ENCODE peak calls at places on chromosomes 2 and 18, in five cellular contexts. One of them, this sample, is unnamed.

GRCh38 chr2:45329045-45329677 is 281.9 kb downstream of the SRBD1 start:
- DNase-seq in HepG2: peak; percentile 67
- DNase-seq in K562: peak; percentile 12
- DNase-seq in A549: peak; percentile 23
- DNase-seq in GM12878: no peak
- DNase-seq in this sample: no peak

GRCh38 chr2:153077311-153077710 is 358.9 kb downstream of the ARL6IP6 start:
- DNase-seq in HepG2: no peak
- DNase-seq in A549: no peak
- DNase-seq in GM12878: no peak
- DNase-seq in K562: no peak
- DNase-seq in this sample: no peak

GRCh38 chr18:57075716-57076400 is 71.0 kb upstream of the BOD1L2 start:
- DNase-seq in K562: no peak
- DNase-seq in A549: no peak
- DNase-seq in GM12878: no peak
- DNase-seq in HepG2: no peak
- DNase-seq in this sample: peak; percentile 35

GRCh38 chr2:205357732-205358131 is 324.6 kb upstream of the NRP2 start:
- DNase-seq in GM12878: no peak
- DNase-seq in A549: no peak
- DNase-seq in HepG2: no peak
- DNase-seq in K562: no peak
- DNase-seq in this sample: peak; percentile 50

GRCh38 chr2:197372582-197372981 is 62.0 kb upstream of the ANKRD44 start:
- DNase-seq in GM12878: no peak
- DNase-seq in K562: no peak
- DNase-seq in HepG2: no peak
- DNase-seq in A549: no peak
- DNase-seq in this sample: no peak

GRCh38 chr2:238262496-238263122 is 22.8 kb upstream of the HES6 start:
- DNase-seq in GM12878: no peak
- DNase-seq in K562: no peak
- DNase-seq in A549: no peak
- DNase-seq in HepG2: no peak
- DNase-seq in this sample: no peak

GRCh38 chr18:78080761-78081160 is 831.1 kb downstream of the GALR1 start:
- DNase-seq in K562: no peak
- DNase-seq in HepG2: no peak
- DNase-seq in GM12878: no peak
- DNase-seq in A549: no peak
- DNase-seq in this sample: no peak

GRCh38 chr2:62760555-62760954 is 55.0 kb downstream of the EHBP1 start:
- DNase-seq in A549: no peak
- DNase-seq in K562: no peak
- DNase-seq in HepG2: no peak
- DNase-seq in GM12878: no peak
- DNase-seq in this sample: no peak

GRCh38 chr18:11177382-11177781 is 28.0 kb upstream of the PIEZO2 start:
- DNase-seq in A549: no peak
- DNase-seq in GM12878: no peak
- DNase-seq in HepG2: peak; percentile 49
- DNase-seq in K562: no peak
- DNase-seq in this sample: no peak

GRCh38 chr2:6748399-6748798 is 117.3 kb downstream of the CMPK2 start:
- DNase-seq in A549: no peak
- DNase-seq in GM12878: no peak
- DNase-seq in K562: no peak
- DNase-seq in HepG2: no peak
- DNase-seq in this sample: no peak

GRCh38 chr2:41791523-41791922 is 256.3 kb upstream of the PKDCC start:
- DNase-seq in HepG2: peak; percentile 20
- DNase-seq in K562: no peak
- DNase-seq in A549: peak; percentile 38
- DNase-seq in GM12878: no peak
- DNase-seq in this sample: peak; percentile 60

DNA sequence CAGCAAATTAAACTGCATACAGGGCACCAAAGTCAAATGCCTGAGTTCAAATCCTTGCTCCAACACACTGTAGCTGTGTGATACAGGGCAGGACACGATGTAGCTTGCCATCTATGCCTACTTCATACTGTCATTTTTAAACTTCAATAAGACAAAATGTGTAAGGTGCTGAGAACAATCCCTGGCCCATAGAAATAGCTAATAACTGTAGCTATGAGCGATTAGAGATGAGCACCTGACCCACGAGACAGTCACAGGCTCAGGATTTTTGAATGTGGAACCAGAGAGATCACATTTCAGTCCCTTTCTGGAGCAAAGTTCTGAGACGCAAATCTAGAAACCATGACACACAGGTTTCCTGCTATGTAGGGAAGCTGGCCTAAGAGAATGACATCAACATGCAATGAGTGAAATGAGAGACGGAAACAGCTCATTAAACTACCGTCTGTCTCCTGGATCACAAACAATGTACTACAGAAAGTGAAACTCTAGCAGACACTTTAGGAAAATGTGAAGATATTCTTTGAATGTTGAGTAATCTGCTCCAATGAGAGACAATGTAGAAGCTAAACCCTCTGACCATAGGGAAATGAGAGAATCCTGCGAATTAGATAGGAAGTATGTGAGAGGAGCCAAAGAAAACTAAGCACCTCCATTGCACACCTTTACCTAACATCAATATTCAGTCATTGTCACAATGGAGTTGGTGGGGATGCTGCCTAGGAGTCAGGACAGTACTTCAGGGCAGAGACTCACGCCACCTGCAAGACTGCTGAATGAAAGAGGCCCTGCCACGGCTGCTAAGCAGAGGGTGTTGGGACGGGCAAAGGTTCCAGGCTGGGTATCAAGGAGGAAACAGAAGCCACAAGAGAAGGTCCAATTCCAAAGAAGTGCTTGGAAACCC is 25.5 kb downstream of the B4GALT6 start:
- DNase-seq in A549: no peak
- DNase-seq in GM12878: peak; percentile 89
- DNase-seq in K562: no peak
- DNase-seq in HepG2: no peak
- DNase-seq in this sample: no peak
- H3K4me3 ChIP-seq in A549: no peak overlapping the region
- H3K4me3 ChIP-seq in GM12878: peak overlapping the region; percentile 56
- H3K4me3 ChIP-seq in K562: no peak overlapping the region
- H3K4me3 ChIP-seq in HepG2: no peak overlapping the region
- H3K4me3 ChIP-seq in this sample: no peak overlapping the region

DNA sequence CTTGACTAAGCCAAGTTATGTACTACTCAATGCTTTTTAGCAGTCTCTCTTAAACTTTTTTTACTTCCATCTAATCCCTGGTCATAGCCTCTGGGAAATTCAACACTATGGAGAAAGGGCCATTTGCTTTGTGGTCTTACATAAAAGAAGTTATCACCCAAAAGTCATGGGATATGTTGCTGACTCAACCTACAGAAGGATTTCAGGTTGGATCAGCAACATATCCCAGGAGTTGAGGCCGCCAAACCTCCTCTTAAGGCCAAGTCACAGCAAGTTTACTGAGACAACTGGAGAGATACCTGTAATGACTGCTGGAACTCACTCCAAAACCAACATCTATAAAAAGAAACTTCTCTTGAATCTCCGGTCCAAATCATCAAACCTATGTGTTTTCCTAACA is 141.1 kb downstream of the IRS1 start:
- DNase-seq in HepG2: no peak
- DNase-seq in K562: no peak
- DNase-seq in A549: no peak
- DNase-seq in GM12878: no peak
- DNase-seq in this sample: no peak
- H3K27ac ChIP-seq in HepG2: no peak overlapping the region
- H3K27ac ChIP-seq in K562: no peak overlapping the region
- H3K27ac ChIP-seq in A549: no peak overlapping the region
- H3K27ac ChIP-seq in GM12878: no peak overlapping the region
- H3K27ac ChIP-seq in this sample: no peak overlapping the region

DNA sequence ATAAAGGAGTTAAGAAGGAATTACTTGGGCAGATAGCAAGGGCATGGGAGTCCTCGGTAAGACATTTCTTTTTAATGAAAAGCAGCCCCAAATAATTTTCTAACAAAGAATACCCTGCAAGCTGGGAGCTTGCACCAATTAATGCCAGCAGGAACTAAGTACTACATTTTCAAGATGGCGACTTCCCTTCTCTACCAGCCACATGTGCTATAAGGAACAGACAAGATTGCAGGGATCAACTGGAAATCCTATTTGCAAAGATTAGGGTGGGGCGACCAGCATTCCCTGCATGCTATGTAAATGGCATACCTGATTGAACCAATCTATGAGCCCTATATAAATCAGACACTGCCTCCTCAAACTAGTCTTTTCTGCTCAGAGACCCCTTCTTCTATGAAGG is 827.5 kb downstream of the ADCYAP1 start:
- DNase-seq in K562: no peak
- DNase-seq in HepG2: no peak
- DNase-seq in GM12878: no peak
- DNase-seq in A549: no peak
- DNase-seq in this sample: peak; percentile 8
- TF ChIP-seq JUNB in K562: no peak
- TF ChIP-seq JUNB in HepG2: no peak
- TF ChIP-seq JUNB in GM12878: no peak
- TF ChIP-seq JUNB in A549: no peak
- TF ChIP-seq JUNB in this sample: no peak

GRCh38 chr2:112646791-112647720 is 1.3 kb downstream of the SLC20A1 start:
- DNase-seq in GM12878: no peak
- DNase-seq in K562: no peak
- DNase-seq in HepG2: no peak
- DNase-seq in A549: peak; percentile 32
- DNase-seq in this sample: peak; percentile 43

GRCh38 chr2:112644933-112645395 is 775 bp upstream of the SLC20A1 start:
- DNase-seq in K562: peak; percentile 80
- DNase-seq in GM12878: no peak
- DNase-seq in A549: no peak
- DNase-seq in HepG2: no peak
- DNase-seq in this sample: no peak

GRCh38 chr2:112646102-112646719 is 472 bp downstream of the SLC20A1 start:
- DNase-seq in GM12878: no peak
- DNase-seq in HepG2: no peak
- DNase-seq in A549: no peak
- DNase-seq in K562: peak; percentile 45
- DNase-seq in this sample: peak; percentile 32

GRCh38 chr2:112645396-112646101 is at the start of gene SLC20A1:
- DNase-seq in GM12878: peak; percentile 74
- DNase-seq in A549: peak; percentile 94
- DNase-seq in K562: peak; percentile 98
- DNase-seq in HepG2: peak; percentile 94
- DNase-seq in this sample: peak; percentile 96

GRCh38 chr2:112648081-112648480 is 2.3 kb downstream of the SLC20A1 start:
- DNase-seq in HepG2: no peak
- DNase-seq in K562: no peak
- DNase-seq in GM12878: no peak
- DNase-seq in A549: no peak
- DNase-seq in this sample: no peak
- H3K4me3 ChIP-seq in HepG2: peak overlapping the region; percentile 5
- H3K4me3 ChIP-seq in K562: peak overlapping the region; percentile 94
- H3K4me3 ChIP-seq in GM12878: peak overlapping the region; percentile 89
- H3K4me3 ChIP-seq in A549: peak overlapping the region; percentile 98
- H3K4me3 ChIP-seq in this sample: peak overlapping the region; percentile 78

GRCh38 chr2:55009277-55010055 is 40.8 kb downstream of the RTN4 start:
- DNase-seq in A549: no peak
- DNase-seq in GM12878: no peak
- DNase-seq in K562: no peak
- DNase-seq in HepG2: no peak
- DNase-seq in this sample: no peak
- H3K27ac ChIP-seq in A549: peak overlapping the region; percentile 1
- H3K27ac ChIP-seq in GM12878: peak overlapping the region; percentile 45
- H3K27ac ChIP-seq in K562: peak overlapping the region; percentile 14
- H3K27ac ChIP-seq in HepG2: no peak overlapping the region
- H3K27ac ChIP-seq in this sample: no peak overlapping the region

DNA sequence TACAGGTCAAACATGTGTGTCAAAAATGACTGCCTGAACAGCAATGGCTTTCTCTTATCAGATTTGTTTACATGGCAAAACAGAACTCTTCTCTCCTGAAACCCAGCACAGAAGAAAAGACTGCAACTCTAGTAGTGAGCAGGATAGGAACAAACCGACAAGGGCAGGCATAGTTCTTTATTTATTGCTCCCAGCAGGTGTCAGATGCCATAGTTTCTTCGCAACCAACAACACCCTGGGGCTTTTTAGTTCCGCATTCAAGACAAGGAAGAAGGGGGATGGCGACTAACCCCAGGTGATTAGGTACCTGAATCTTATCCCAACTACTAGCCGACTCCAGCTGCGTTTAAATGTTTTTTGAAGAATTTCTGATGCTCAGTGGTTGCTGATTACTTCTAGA is 367.5 kb upstream of the FIGN start:
- DNase-seq in A549: no peak
- DNase-seq in GM12878: no peak
- DNase-seq in K562: no peak
- DNase-seq in HepG2: no peak
- DNase-seq in this sample: peak; percentile 71
- TF ChIP-seq JUNB in A549: no peak
- TF ChIP-seq JUNB in GM12878: no peak
- TF ChIP-seq JUNB in K562: no peak
- TF ChIP-seq JUNB in HepG2: no peak
- TF ChIP-seq JUNB in this sample: no peak

DNA sequence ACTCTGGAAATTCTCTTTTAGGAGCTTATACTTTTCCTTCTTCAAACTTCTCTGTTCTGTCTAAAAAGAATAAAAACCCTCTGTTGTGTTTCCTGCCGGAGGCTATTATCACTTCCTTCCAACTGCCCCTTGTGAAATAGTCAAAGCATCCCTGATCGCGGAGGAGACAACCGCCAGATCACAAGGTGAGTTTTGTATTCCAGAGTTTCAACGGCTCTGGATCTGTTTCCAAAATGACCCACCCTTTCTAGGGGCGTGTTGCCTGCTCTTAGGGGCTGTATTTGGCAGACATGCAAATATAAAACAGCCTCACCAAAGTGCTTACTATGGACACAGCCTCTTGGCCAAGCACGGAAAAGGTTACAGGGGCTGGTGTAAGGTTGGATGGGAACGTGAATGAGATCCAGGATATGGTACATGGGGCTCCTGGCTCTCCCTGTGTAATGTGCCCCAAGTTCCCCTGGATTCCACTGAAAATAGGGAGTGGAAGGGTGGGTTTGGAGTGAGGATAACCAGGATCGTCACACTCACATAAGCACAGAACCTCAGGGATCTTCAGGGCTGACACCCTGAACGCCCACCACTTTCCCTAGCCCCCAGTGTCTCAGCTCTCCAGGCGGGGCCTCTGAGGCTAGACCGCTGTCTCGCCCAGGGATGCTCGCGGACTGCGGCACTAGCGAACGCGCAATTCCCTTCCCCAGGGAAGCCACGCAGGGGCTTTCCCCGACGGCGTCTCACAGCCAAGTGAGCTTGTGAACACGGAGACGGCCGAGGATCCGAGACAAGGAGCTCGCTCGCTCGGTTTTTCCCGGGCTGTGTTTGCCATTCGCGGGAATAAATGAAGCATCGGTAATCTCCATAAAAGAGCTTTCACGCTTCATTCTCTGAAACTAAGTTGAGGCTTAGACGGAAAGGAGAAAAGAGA is 14.4 kb downstream of the EN1 start:
- DNase-seq in HepG2: no peak
- DNase-seq in A549: no peak
- DNase-seq in K562: no peak
- DNase-seq in GM12878: no peak
- DNase-seq in this sample: peak; percentile 42
- H3K4me3 ChIP-seq in HepG2: no peak overlapping the region
- H3K4me3 ChIP-seq in A549: no peak overlapping the region
- H3K4me3 ChIP-seq in K562: no peak overlapping the region
- H3K4me3 ChIP-seq in GM12878: no peak overlapping the region
- H3K4me3 ChIP-seq in this sample: peak overlapping the region; percentile 69

GRCh38 chr2:119377973-119378305 is 11.2 kb downstream of the DBI start:
- DNase-seq in GM12878: no peak
- DNase-seq in K562: no peak
- DNase-seq in HepG2: no peak
- DNase-seq in A549: no peak
- DNase-seq in this sample: no peak
- H3K27ac ChIP-seq in GM12878: no peak overlapping the region
- H3K27ac ChIP-seq in K562: no peak overlapping the region
- H3K27ac ChIP-seq in HepG2: no peak overlapping the region
- H3K27ac ChIP-seq in A549: no peak overlapping the region
- H3K27ac ChIP-seq in this sample: no peak overlapping the region

This sample was measured in GM23338.